ENCODE peak calls at places on chromosome 1, in eight cellular contexts. One of them, this sample, is unnamed.

GRCh38 chr1:232529747-232530146 is 100.2 kb downstream of the SIPA1L2 start:
- DNase-seq in HTR-8/SVneo: no peak
- DNase-seq in tibial nerve: no peak
- DNase-seq in left lung: no peak
- DNase-seq in sciatic nerve: no peak
- DNase-seq in retina: no peak
- DNase-seq in colonic mucosa: no peak
- DNase-seq in heart left ventricle: no peak
- DNase-seq in this sample: no peak

GRCh38 chr1:161189036-161189435 is 9.8 kb downstream of the ADAMTS4 start:
- DNase-seq in HTR-8/SVneo: no peak
- DNase-seq in tibial nerve: no peak
- DNase-seq in left lung: no peak
- DNase-seq in sciatic nerve: no peak
- DNase-seq in retina: no peak
- DNase-seq in colonic mucosa: no peak
- DNase-seq in heart left ventricle: no peak
- DNase-seq in this sample: no peak

GRCh38 chr1:62962794-62963776 is 179.2 kb downstream of the ATG4C start:
- DNase-seq in HTR-8/SVneo: peak
- DNase-seq in tibial nerve: peak
- DNase-seq in left lung: no peak
- DNase-seq in sciatic nerve: peak
- DNase-seq in retina: peak
- DNase-seq in colonic mucosa: peak
- DNase-seq in heart left ventricle: peak
- DNase-seq in this sample: no peak

GRCh38 chr1:113109908-113110554 is 37.0 kb downstream of the LRIG2 start:
- DNase-seq in HTR-8/SVneo: peak
- DNase-seq in tibial nerve: peak
- DNase-seq in left lung: no peak
- DNase-seq in sciatic nerve: no peak
- DNase-seq in retina: no peak
- DNase-seq in colonic mucosa: no peak
- DNase-seq in heart left ventricle: no peak
- DNase-seq in this sample: no peak

GRCh38 chr1:62271932-62272728 is 47.1 kb downstream of the KANK4 start:
- DNase-seq in HTR-8/SVneo: no peak
- DNase-seq in tibial nerve: no peak
- DNase-seq in left lung: no peak
- DNase-seq in sciatic nerve: no peak
- DNase-seq in retina: no peak
- DNase-seq in colonic mucosa: no peak
- DNase-seq in heart left ventricle: no peak
- DNase-seq in this sample: peak

GRCh38 chr1:101022294-101022693 is 3.3 kb downstream of the DPH5 start:
- DNase-seq in HTR-8/SVneo: no peak
- DNase-seq in tibial nerve: no peak
- DNase-seq in left lung: no peak
- DNase-seq in sciatic nerve: no peak
- DNase-seq in retina: no peak
- DNase-seq in colonic mucosa: no peak
- DNase-seq in heart left ventricle: no peak
- DNase-seq in this sample: no peak

GRCh38 chr1:91124290-91124975 is 102.6 kb upstream of the ZNF644 start:
- DNase-seq in HTR-8/SVneo: no peak
- DNase-seq in tibial nerve: no peak
- DNase-seq in left lung: no peak
- DNase-seq in sciatic nerve: no peak
- DNase-seq in retina: no peak
- DNase-seq in colonic mucosa: no peak
- DNase-seq in heart left ventricle: no peak
- DNase-seq in this sample: no peak

GRCh38 chr1:191629836-191630235 is 528.4 kb upstream of the RGS18 start:
- DNase-seq in HTR-8/SVneo: no peak
- DNase-seq in tibial nerve: no peak
- DNase-seq in left lung: no peak
- DNase-seq in sciatic nerve: no peak
- DNase-seq in retina: no peak
- DNase-seq in colonic mucosa: no peak
- DNase-seq in heart left ventricle: no peak
- DNase-seq in this sample: no peak

This sample was measured in naive thymus-derived CD8-positive, alpha-beta T cell.